ENCODE peak calls at places on chromosomes 1 and 21, in nine cellular contexts. T, H, Q, X, C, V, A, L and E are unnamed samples. For H3K4me1, the result is how much of the 10 kb centered on the place peaks cover.

GRCh38 chr1:169711469-169712308 is at the start of gene SELL:
- DNase-seq in L (no peak), A (peak), T (peak), C (peak), X (no peak), V (peak), Q (no peak), H (peak), E (peak)

GRCh38 chr1:178450871-178451270 is 45.9 kb downstream of the CLEC20A start:
- DNase-seq in C (no peak), X (no peak), H (no peak), T (no peak), V (no peak), A (no peak), L (no peak), Q (no peak), E (no peak)

GRCh38 chr1:243471026-243471685 is 215.3 kb downstream of the SDCCAG8 start:
- DNase-seq in A (no peak), Q (no peak), T (peak), H (no peak), V (no peak), C (no peak), X (no peak), L (no peak), E (no peak)

GRCh38 chr1:52814465-52814864 is 28.1 kb upstream of the ZYG11A start:
- DNase-seq in L (no peak), C (no peak), A (no peak), Q (no peak), X (no peak), V (no peak), H (no peak), T (no peak), E (no peak)

GRCh38 chr1:157302199-157302497 is 164.0 kb upstream of the ETV3 start:
- DNase-seq in L (no peak), C (no peak), T (no peak), X (no peak), Q (no peak), H (no peak), V (no peak), A (no peak), E (no peak)

GRCh38 chr1:166485620-166486019 is 318.8 kb upstream of the FAM78B start:
- DNase-seq in X (no peak), Q (no peak), T (no peak), H (no peak), V (no peak), A (no peak), L (no peak), C (no peak), E (no peak)

GRCh38 chr1:241990040-241990439 is 8.9 kb downstream of the MAP1LC3C start:
- DNase-seq in L (no peak), V (peak), X (peak), C (no peak), H (no peak), T (no peak), Q (peak), A (peak), E (peak)

GRCh38 chr1:200282497-200283122 is 127.2 kb downstream of the ZNF281 start:
- DNase-seq in V (no peak), L (no peak), Q (no peak), C (no peak), A (no peak), H (no peak), T (no peak), X (no peak), E (no peak)

GRCh38 chr1:6918286-6918907 is 133.1 kb downstream of the CAMTA1 start:
- DNase-seq in T (no peak), H (no peak), C (no peak), L (no peak), V (no peak), A (no peak), X (no peak), Q (no peak), E (no peak)

GRCh38 chr1:8702848-8703810 is 114.3 kb downstream of the RERE start:
- DNase-seq in A (peak), V (peak), X (peak), Q (peak), H (peak), L (peak), T (peak), C (peak), E (peak)

GRCh38 chr1:170714163-170714562 is 50.2 kb downstream of the PRRX1 start:
- DNase-seq in X (no peak), C (no peak), L (no peak), Q (no peak), A (no peak), T (no peak), V (no peak), H (no peak), E (no peak)

GRCh38 chr1:232694475-232694874 is 64.5 kb upstream of the SIPA1L2 start:
- DNase-seq in T (no peak), Q (no peak), L (no peak), H (no peak), C (no peak), V (no peak), X (no peak), A (no peak), E (no peak)

GRCh38 chr1:172719066-172719627 is 60.2 kb downstream of the FASLG start:
- DNase-seq in V (no peak), L (no peak), H (no peak), T (no peak), X (no peak), C (no peak), Q (no peak), A (no peak), E (no peak)

GRCh38 chr21:46298083-46298412 is 11.9 kb downstream of the YBEY start:
- DNase-seq in A (no peak), H (no peak), V (no peak), Q (no peak), L (no peak), X (no peak), C (no peak), T (no peak), E (no peak)

GRCh38 chr1:226325178-226325577 is 16.2 kb upstream of the LIN9 start:
- DNase-seq in A (no peak), Q (no peak), V (no peak), H (no peak), X (no peak), L (no peak), T (no peak), C (no peak), E (no peak)

GRCh38 chr1:29532285-29532684 is 296.0 kb downstream of the PTPRU start:
- DNase-seq in Q (no peak), H (no peak), L (no peak), V (no peak), C (no peak), A (peak), T (no peak), X (no peak), E (peak)

GRCh38 chr21:42980959-42981523 is 6.7 kb downstream of the PKNOX1 start:
- DNase-seq in X (no peak), T (no peak), H (no peak), V (no peak), Q (no peak), A (no peak), L (no peak), C (no peak), E (no peak)

GRCh38 chr1:91282695-91283420 is 121.8 kb downstream of the HFM1 start:
- DNase-seq in T (peak), A (peak), L (no peak), V (peak), Q (no peak), H (peak), C (peak), X (no peak), E (peak)

GRCh38 chr1:42952353-42953001 is 6.2 kb downstream of the SLC2A1 start:
- DNase-seq in L (no peak), T (no peak), A (no peak), X (no peak), V (no peak), H (no peak), Q (no peak), C (peak), E (no peak)

GRCh38 chr1:180194546-180195207 is 35.4 kb upstream of the LHX4 start:
- DNase-seq in L (no peak), H (no peak), C (no peak), V (no peak), Q (no peak), X (no peak), A (no peak), T (no peak), E (no peak)

GRCh38 chr1:12464627-12465056 is 153.4 kb downstream of the DHRS3 start:
- DNase-seq in X (no peak), V (peak), Q (peak), L (no peak), A (peak), T (no peak), C (no peak), H (no peak), E (peak)

GRCh38 chr1:55305735-55306134 is 90.6 kb upstream of the USP24 start:
- DNase-seq in H (no peak), A (no peak), C (no peak), T (no peak), L (no peak), V (no peak), X (no peak), Q (no peak), E (no peak)

GRCh38 chr1:44571712-44572571 is 102.3 kb downstream of the TMEM53 start:
- DNase-seq in Q (peak), A (no peak), C (peak), X (no peak), T (no peak), V (no peak), L (no peak), H (no peak), E (no peak)

GRCh38 chr1:39485046-39485803 is 6.2 kb upstream of the BMP8A start:
- DNase-seq in C (no peak), L (no peak), H (no peak), Q (peak), T (no peak), A (no peak), X (no peak), V (no peak), E (no peak)

GRCh38 chr1:153635872-153636271 is 2.0 kb downstream of the CHTOP start:
- DNase-seq in A (no peak), V (no peak), X (no peak), L (no peak), H (no peak), Q (peak), C (no peak), T (no peak), E (no peak)
- H3K4me3 ChIP-seq in A (peak), V (no peak), X (no peak), L (no peak), H (no peak), Q (no peak), C (peak), T (peak), E (peak)

DNA sequence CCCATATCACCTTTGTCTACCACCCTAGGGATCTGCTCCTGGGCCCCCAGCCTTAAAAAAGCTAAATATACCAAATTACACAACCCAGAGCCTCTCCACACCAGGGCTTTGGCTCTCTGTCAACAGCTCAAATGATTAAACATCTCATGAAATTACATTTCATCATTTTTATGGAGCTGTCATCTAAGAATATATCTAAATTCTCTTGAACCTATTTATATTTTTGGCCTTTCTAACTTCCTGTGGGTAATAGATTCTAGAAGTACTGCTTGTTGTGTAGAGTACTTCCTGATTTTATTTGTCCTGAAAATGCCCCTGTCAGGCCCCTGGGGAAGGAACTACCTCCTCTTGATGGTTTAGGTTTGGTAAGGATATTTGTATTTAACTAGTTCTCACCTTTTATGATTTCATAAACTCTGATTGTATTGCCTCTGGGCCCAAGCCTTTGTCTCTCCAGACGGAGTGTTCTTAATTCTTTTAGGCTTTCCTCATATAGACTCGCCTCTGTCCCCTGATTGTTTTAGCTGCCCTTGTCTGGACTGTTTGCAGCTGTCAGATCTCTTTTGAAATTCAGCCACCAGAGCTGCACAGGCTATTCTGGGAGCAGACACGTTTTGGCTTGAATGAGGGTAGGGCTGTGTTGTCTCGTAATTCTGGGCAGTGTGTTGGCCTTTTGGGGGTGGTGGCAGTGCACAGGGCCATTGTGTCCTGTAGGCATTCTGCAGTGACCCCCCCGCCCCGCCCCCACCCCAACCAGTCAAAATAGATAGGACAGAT is 16.6 kb downstream of the MYOG start:
- DNase-seq in X (no peak), T (no peak), H (no peak), V (no peak), Q (peak), C (no peak), L (no peak), A (no peak), E (peak)
- H3K4me1 ChIP-seq in X (under half), T (under half), H (under half), V (under half), Q (under half), C (under half), L (under half), A (under half), E (under half)

GRCh38 chr1:30610917-30611316 is 112.5 kb downstream of the MATN1 start:
- DNase-seq in T (no peak), Q (no peak), H (no peak), L (no peak), A (no peak), C (no peak), X (no peak), V (no peak), E (no peak)
- H3K4me3 ChIP-seq in T (no peak), Q (no peak), H (no peak), L (no peak), A (no peak), C (no peak), X (no peak), V (no peak), E (no peak)

GRCh38 chr21:31107871-31108270 is 69.6 kb upstream of the KRTAP19-8 start:
- DNase-seq in C (no peak), X (no peak), L (no peak), Q (no peak), A (no peak), T (no peak), V (peak), H (no peak), E (no peak)
- H3K4me1 ChIP-seq in C (under half), X (under half), L (under half), Q (under half), A (under half), T (under half), V (under half), H (under half), E (under half)

GRCh38 chr21:35850029-35850428 is 210.3 kb downstream of the SETD4 start:
- DNase-seq in L (no peak), C (no peak), T (no peak), Q (no peak), X (no peak), V (no peak), A (no peak), H (no peak), E (no peak)
- H3K4me3 ChIP-seq in L (no peak), C (no peak), T (no peak), Q (no peak), X (no peak), V (no peak), A (peak), H (no peak), E (no peak)

GRCh38 chr1:109765483-109765815 is 1.7 kb upstream of the EPS8L3 start:
- DNase-seq in C (no peak), A (no peak), L (no peak), X (no peak), H (no peak), T (no peak), Q (no peak), V (no peak), E (no peak)
- H3K4me1 ChIP-seq in C (under half), A (under half), L (under half), X (under half), H (under half), T (under half), Q (under half), V (under half), E (under half)

DNA sequence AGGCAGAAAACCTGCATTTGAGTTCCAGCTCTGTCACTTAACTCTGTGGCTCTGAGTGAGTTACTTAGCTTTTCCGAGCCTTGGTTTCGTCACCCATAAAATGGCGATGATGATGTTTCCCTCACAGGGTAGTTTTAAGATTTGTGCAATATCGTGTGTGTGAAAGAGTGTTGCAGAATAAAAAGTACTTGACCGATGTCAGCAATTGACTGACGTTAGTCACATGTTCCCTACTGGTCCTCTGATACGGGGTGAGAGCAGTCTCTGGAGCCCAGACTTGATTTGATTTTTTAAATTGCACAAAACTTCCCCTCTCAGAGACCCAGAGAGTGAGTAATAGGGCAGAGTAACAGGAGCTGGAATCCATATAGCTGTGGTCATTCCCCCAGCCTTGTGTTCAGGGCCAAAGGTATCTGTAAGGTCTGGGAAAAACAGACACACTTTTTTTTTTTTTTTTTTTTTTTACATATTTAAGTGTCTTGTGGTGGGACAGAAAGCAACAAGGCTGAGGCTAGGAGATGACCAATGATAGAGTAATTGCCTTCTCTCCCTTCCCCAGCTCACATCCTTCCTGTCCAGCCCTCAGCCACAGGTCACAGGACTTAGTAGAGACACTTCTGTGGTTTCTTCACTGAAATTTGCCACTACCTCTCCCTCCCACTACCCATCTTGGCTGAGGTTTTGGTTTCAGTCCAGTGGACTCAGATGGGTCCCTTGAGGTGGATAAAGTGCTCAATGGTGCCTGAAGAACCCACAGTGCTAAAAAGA is 2.0 kb downstream of the FCER1G start:
- DNase-seq in L (no peak), Q (peak), X (no peak), T (no peak), V (peak), H (no peak), A (no peak), C (peak), E (peak)
- H3K4me3 ChIP-seq in L (peak), Q (no peak), X (no peak), T (no peak), V (peak), H (no peak), A (peak), C (peak), E (peak)

GRCh38 chr21:15742052-15742451 is 12.3 kb downstream of the USP25 start:
- DNase-seq in Q (no peak), V (no peak), L (no peak), X (no peak), H (no peak), T (peak), A (no peak), C (no peak), E (no peak)

GRCh38 chr21:15741510-15741909 is 11.7 kb downstream of the USP25 start:
- DNase-seq in Q (no peak), H (no peak), L (no peak), A (no peak), V (no peak), C (no peak), T (no peak), X (no peak), E (no peak)

GRCh38 chr21:15743593-15743992 is 13.8 kb downstream of the USP25 start:
- DNase-seq in T (no peak), Q (no peak), A (no peak), C (no peak), H (no peak), L (no peak), V (no peak), X (no peak), E (no peak)

GRCh38 chr21:15742694-15743093 is 12.9 kb downstream of the USP25 start:
- DNase-seq in V (no peak), H (no peak), X (no peak), A (no peak), L (no peak), C (no peak), Q (no peak), T (no peak), E (no peak)

DNA sequence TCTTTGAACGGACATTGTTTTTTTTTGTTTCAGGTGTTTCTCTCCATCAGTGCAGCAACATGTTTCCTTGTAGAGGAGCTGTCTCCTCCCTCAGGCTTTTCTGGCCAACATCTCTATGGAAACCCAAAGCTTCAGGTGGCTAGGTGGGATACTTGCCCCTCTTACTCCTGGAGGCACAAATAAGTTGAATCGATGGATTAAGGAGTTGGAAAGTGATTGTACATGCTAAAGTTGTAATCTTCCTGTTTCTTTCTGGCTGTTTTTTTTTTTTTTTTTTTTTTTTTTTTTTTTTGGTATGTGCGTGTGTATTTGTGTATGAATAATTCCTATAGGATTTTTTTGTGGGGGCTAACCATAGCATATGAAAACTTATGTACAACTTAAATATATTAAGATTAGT is 10.6 kb downstream of the USP25 start:
- DNase-seq in V (no peak), X (no peak), A (no peak), L (no peak), Q (no peak), T (no peak), H (no peak), C (no peak), E (no peak)
- H3K4me1 ChIP-seq in V (under half), X (under half), A (under half), L (under half), Q (under half), T (under half), H (under half), C (under half), E (half or more)

GRCh38 chr1:165376041-165376810 is 19.7 kb upstream of the LMX1A start:
- DNase-seq in T (peak), H (peak), L (no peak), Q (peak), A (peak), X (no peak), C (no peak), V (peak), E (peak)

GRCh38 chr1:165371588-165372235 is 15.2 kb upstream of the LMX1A start:
- DNase-seq in H (no peak), A (no peak), X (no peak), C (no peak), V (no peak), Q (no peak), T (no peak), L (no peak), E (no peak)

GRCh38 chr1:165375623-165376022 is 19.1 kb upstream of the LMX1A start:
- DNase-seq in V (no peak), Q (no peak), T (no peak), H (no peak), A (no peak), L (no peak), C (no peak), X (no peak), E (no peak)

GRCh38 chr1:165381745-165382530 is 25.4 kb upstream of the LMX1A start:
- DNase-seq in Q (no peak), L (no peak), X (no peak), T (no peak), V (no peak), A (no peak), H (no peak), C (no peak), E (no peak)

GRCh38 chr1:165376811-165377153 is 20.3 kb upstream of the LMX1A start:
- DNase-seq in A (no peak), Q (no peak), L (no peak), T (no peak), V (no peak), H (no peak), X (no peak), C (no peak), E (no peak)
- H3K4me3 ChIP-seq in A (peak), Q (no peak), L (peak), T (peak), V (peak), H (peak), X (no peak), C (no peak), E (peak)